ENCODE peak calls at places on chromosomes 1 and 21, in six cellular contexts. One of them, this sample, is unnamed.

GRCh38 chr1:10479276-10479675 is 4.5 kb downstream of the PEX14 start:
- DNase-seq in heart left ventricle: no peak
- DNase-seq in H9: no peak
- DNase-seq in left ventricle myocardium inferior: no peak
- DNase-seq in right lobe of liver: no peak
- DNase-seq in small intestine: no peak
- DNase-seq in this sample: no peak

GRCh38 chr1:21707086-21707840 is 38.1 kb upstream of the RAP1GAP start:
- DNase-seq in right lobe of liver: no peak
- DNase-seq in heart left ventricle: no peak
- DNase-seq in small intestine: no peak
- DNase-seq in H9: no peak
- DNase-seq in left ventricle myocardium inferior: no peak
- DNase-seq in this sample: no peak

GRCh38 chr1:66239834-66240233 is 294.1 kb upstream of the SGIP1 start:
- DNase-seq in small intestine: no peak
- DNase-seq in heart left ventricle: no peak
- DNase-seq in left ventricle myocardium inferior: no peak
- DNase-seq in right lobe of liver: no peak
- DNase-seq in H9: peak; percentile 31
- DNase-seq in this sample: no peak

GRCh38 chr21:28547795-28548194 is 444.9 kb downstream of the LTN1 start:
- DNase-seq in right lobe of liver: no peak
- DNase-seq in H9: no peak
- DNase-seq in heart left ventricle: no peak
- DNase-seq in small intestine: no peak
- DNase-seq in left ventricle myocardium inferior: no peak
- DNase-seq in this sample: no peak

GRCh38 chr1:57986432-57986831 is 560.1 kb downstream of the OMA1 start:
- DNase-seq in left ventricle myocardium inferior: no peak
- DNase-seq in right lobe of liver: no peak
- DNase-seq in H9: no peak
- DNase-seq in small intestine: no peak
- DNase-seq in heart left ventricle: no peak
- DNase-seq in this sample: no peak

GRCh38 chr1:156814571-156815260 is 1.9 kb downstream of the SH2D2A start:
- DNase-seq in right lobe of liver: no peak
- DNase-seq in left ventricle myocardium inferior: no peak
- DNase-seq in heart left ventricle: peak; percentile 51
- DNase-seq in H9: no peak
- DNase-seq in small intestine: no peak
- DNase-seq in this sample: no peak

GRCh38 chr21:44012474-44013379 is 618 bp downstream of the TRAPPC10 start:
- DNase-seq in right lobe of liver: peak; percentile 89
- DNase-seq in small intestine: peak; percentile 72
- DNase-seq in left ventricle myocardium inferior: peak; percentile 69
- DNase-seq in heart left ventricle: peak; percentile 68
- DNase-seq in H9: peak; percentile 86
- DNase-seq in this sample: peak; percentile 89

GRCh38 chr1:178579095-178579494 is 66.2 kb downstream of the TEX35 start:
- DNase-seq in left ventricle myocardium inferior: no peak
- DNase-seq in right lobe of liver: no peak
- DNase-seq in H9: no peak
- DNase-seq in small intestine: no peak
- DNase-seq in heart left ventricle: no peak
- DNase-seq in this sample: no peak

GRCh38 chr1:33276573-33277298 is 20.4 kb downstream of the ZNF362 start:
- DNase-seq in small intestine: no peak
- DNase-seq in right lobe of liver: no peak
- DNase-seq in H9: no peak
- DNase-seq in left ventricle myocardium inferior: no peak
- DNase-seq in heart left ventricle: no peak
- DNase-seq in this sample: no peak

GRCh38 chr1:167171286-167171929 is 49.3 kb upstream of the POU2F1 start:
- DNase-seq in right lobe of liver: no peak
- DNase-seq in H9: no peak
- DNase-seq in heart left ventricle: no peak
- DNase-seq in small intestine: no peak
- DNase-seq in left ventricle myocardium inferior: no peak
- DNase-seq in this sample: no peak

GRCh38 chr1:206006946-206007345 is 3.8 kb upstream of the RAB7B start:
- DNase-seq in small intestine: no peak
- DNase-seq in left ventricle myocardium inferior: no peak
- DNase-seq in right lobe of liver: no peak
- DNase-seq in H9: no peak
- DNase-seq in heart left ventricle: no peak
- DNase-seq in this sample: no peak

GRCh38 chr1:61114178-61114870 is 32.0 kb downstream of the NFIA start:
- DNase-seq in right lobe of liver: no peak
- DNase-seq in heart left ventricle: no peak
- DNase-seq in left ventricle myocardium inferior: no peak
- DNase-seq in small intestine: no peak
- DNase-seq in H9: no peak
- DNase-seq in this sample: no peak

GRCh38 chr1:61119085-61119484 is 36.7 kb downstream of the NFIA start:
- DNase-seq in H9: no peak
- DNase-seq in small intestine: peak; percentile 90
- DNase-seq in right lobe of liver: no peak
- DNase-seq in left ventricle myocardium inferior: no peak
- DNase-seq in heart left ventricle: no peak
- DNase-seq in this sample: no peak

GRCh38 chr1:61115436-61115835 is 33.1 kb downstream of the NFIA start:
- DNase-seq in small intestine: no peak
- DNase-seq in right lobe of liver: no peak
- DNase-seq in left ventricle myocardium inferior: no peak
- DNase-seq in H9: no peak
- DNase-seq in heart left ventricle: no peak
- DNase-seq in this sample: no peak

GRCh38 chr1:61117283-61117682 is 34.9 kb downstream of the NFIA start:
- DNase-seq in H9: no peak
- DNase-seq in heart left ventricle: no peak
- DNase-seq in small intestine: no peak
- DNase-seq in left ventricle myocardium inferior: no peak
- DNase-seq in right lobe of liver: no peak
- DNase-seq in this sample: no peak

DNA sequence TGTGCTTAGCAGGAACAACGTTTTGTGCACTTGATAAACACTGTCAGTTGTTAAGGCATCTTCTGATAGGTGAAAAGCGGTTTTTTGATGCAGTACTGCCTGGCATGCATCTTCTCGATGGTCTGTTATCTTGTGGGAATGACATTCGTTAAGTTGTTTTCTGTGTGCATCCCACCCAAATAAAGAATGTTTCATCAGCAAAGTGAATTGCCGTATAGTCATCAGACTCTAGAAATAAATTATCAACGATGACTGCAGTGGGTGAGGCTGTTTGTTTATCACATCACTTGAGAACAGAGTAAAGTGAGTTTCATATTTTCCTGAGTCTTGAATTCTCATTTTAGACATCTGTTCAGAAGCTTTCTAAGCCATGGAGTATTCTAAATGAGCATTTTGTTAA is 34.1 kb downstream of the NFIA start:
- DNase-seq in right lobe of liver: no peak
- DNase-seq in left ventricle myocardium inferior: no peak
- DNase-seq in small intestine: no peak
- DNase-seq in H9: no peak
- DNase-seq in heart left ventricle: no peak
- DNase-seq in this sample: no peak
- H3K27ac ChIP-seq in right lobe of liver: no peak overlapping the region
- H3K27ac ChIP-seq in left ventricle myocardium inferior: peak overlapping the region; percentile 72
- H3K27ac ChIP-seq in small intestine: no peak overlapping the region
- H3K27ac ChIP-seq in H9: no peak overlapping the region
- H3K27ac ChIP-seq in heart left ventricle: peak overlapping the region; percentile 61
- H3K27ac ChIP-seq in this sample: no peak overlapping the region

DNA sequence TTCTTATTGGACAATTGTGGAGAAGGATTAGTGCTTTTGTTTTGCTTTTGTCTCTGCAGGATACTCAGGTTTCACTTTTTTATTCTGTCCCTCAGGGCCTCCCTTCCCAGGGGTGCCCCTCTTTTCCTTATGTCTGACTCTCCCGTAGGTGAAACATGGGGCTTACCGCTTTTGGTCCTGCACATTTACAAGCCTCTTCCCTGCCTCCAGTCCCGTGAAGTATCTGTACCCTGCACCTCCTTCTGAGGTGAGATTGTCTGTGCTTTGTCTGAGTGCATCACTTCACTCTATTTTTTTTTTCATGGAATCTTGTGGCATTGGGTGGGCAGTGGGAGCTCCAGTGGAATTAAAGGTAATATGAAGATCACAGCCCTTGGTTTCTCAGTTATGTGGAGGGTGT is 758.1 kb upstream of the TPTE start:
- DNase-seq in heart left ventricle: no peak
- DNase-seq in H9: no peak
- DNase-seq in right lobe of liver: no peak
- DNase-seq in left ventricle myocardium inferior: no peak
- DNase-seq in small intestine: no peak
- DNase-seq in this sample: no peak
- H3K9me3 ChIP-seq in heart left ventricle: peaks cover 11% of the 10 kb centered on the region
- H3K9me3 ChIP-seq in H9: peaks cover 92% of the 10 kb centered on the region
- H3K9me3 ChIP-seq in right lobe of liver: no peaks in the 10 kb centered on the region
- H3K9me3 ChIP-seq in left ventricle myocardium inferior: peaks cover 28% of the 10 kb centered on the region
- H3K9me3 ChIP-seq in small intestine: peaks cover 10% of the 10 kb centered on the region
- H3K9me3 ChIP-seq in this sample: peaks cover 10% of the 10 kb centered on the region

GRCh38 chr1:173164686-173165085 is 42.4 kb downstream of the TNFSF4 start:
- DNase-seq in small intestine: no peak
- DNase-seq in right lobe of liver: no peak
- DNase-seq in left ventricle myocardium inferior: no peak
- DNase-seq in heart left ventricle: no peak
- DNase-seq in H9: no peak
- DNase-seq in this sample: no peak
- H3K27ac ChIP-seq in small intestine: no peak overlapping the region
- H3K27ac ChIP-seq in right lobe of liver: no peak overlapping the region
- H3K27ac ChIP-seq in left ventricle myocardium inferior: no peak overlapping the region
- H3K27ac ChIP-seq in heart left ventricle: no peak overlapping the region
- H3K27ac ChIP-seq in H9: no peak overlapping the region
- H3K27ac ChIP-seq in this sample: no peak overlapping the region

GRCh38 chr1:99992760-99993467 is 23.1 kb downstream of the SLC35A3 start:
- DNase-seq in small intestine: no peak
- DNase-seq in H9: no peak
- DNase-seq in left ventricle myocardium inferior: no peak
- DNase-seq in heart left ventricle: no peak
- DNase-seq in right lobe of liver: no peak
- DNase-seq in this sample: no peak
- H3K9me3 ChIP-seq in small intestine: no peaks in the 10 kb centered on the region
- H3K9me3 ChIP-seq in H9: no peaks in the 10 kb centered on the region
- H3K9me3 ChIP-seq in left ventricle myocardium inferior: peaks cover 23% of the 10 kb centered on the region
- H3K9me3 ChIP-seq in heart left ventricle: peaks cover 22% of the 10 kb centered on the region
- H3K9me3 ChIP-seq in right lobe of liver: no peaks in the 10 kb centered on the region
- H3K9me3 ChIP-seq in this sample: no peaks in the 10 kb centered on the region

GRCh38 chr1:212783976-212784375 is 7.6 kb downstream of the NSL1 start:
- DNase-seq in small intestine: no peak
- DNase-seq in H9: no peak
- DNase-seq in left ventricle myocardium inferior: no peak
- DNase-seq in heart left ventricle: no peak
- DNase-seq in right lobe of liver: no peak
- DNase-seq in this sample: no peak
- H3K27ac ChIP-seq in small intestine: no peak overlapping the region
- H3K27ac ChIP-seq in H9: no peak overlapping the region
- H3K27ac ChIP-seq in left ventricle myocardium inferior: no peak overlapping the region
- H3K27ac ChIP-seq in heart left ventricle: no peak overlapping the region
- H3K27ac ChIP-seq in right lobe of liver: no peak overlapping the region
- H3K27ac ChIP-seq in this sample: no peak overlapping the region

GRCh38 chr21:45940091-45940490 is 41.5 kb upstream of the COL6A1 start:
- DNase-seq in heart left ventricle: no peak
- DNase-seq in right lobe of liver: no peak
- DNase-seq in H9: no peak
- DNase-seq in small intestine: no peak
- DNase-seq in left ventricle myocardium inferior: no peak
- DNase-seq in this sample: no peak

GRCh38 chr21:45938453-45938755 is 43.2 kb upstream of the COL6A1 start:
- DNase-seq in left ventricle myocardium inferior: no peak
- DNase-seq in H9: no peak
- DNase-seq in small intestine: no peak
- DNase-seq in right lobe of liver: no peak
- DNase-seq in heart left ventricle: no peak
- DNase-seq in this sample: no peak

GRCh38 chr21:45939521-45940045 is 42.0 kb upstream of the COL6A1 start:
- DNase-seq in heart left ventricle: no peak
- DNase-seq in H9: no peak
- DNase-seq in small intestine: no peak
- DNase-seq in right lobe of liver: no peak
- DNase-seq in left ventricle myocardium inferior: no peak
- DNase-seq in this sample: no peak

GRCh38 chr21:45937721-45938452 is 43.7 kb upstream of the COL6A1 start:
- DNase-seq in left ventricle myocardium inferior: no peak
- DNase-seq in H9: no peak
- DNase-seq in small intestine: no peak
- DNase-seq in heart left ventricle: peak; percentile 4
- DNase-seq in right lobe of liver: no peak
- DNase-seq in this sample: no peak

DNA sequence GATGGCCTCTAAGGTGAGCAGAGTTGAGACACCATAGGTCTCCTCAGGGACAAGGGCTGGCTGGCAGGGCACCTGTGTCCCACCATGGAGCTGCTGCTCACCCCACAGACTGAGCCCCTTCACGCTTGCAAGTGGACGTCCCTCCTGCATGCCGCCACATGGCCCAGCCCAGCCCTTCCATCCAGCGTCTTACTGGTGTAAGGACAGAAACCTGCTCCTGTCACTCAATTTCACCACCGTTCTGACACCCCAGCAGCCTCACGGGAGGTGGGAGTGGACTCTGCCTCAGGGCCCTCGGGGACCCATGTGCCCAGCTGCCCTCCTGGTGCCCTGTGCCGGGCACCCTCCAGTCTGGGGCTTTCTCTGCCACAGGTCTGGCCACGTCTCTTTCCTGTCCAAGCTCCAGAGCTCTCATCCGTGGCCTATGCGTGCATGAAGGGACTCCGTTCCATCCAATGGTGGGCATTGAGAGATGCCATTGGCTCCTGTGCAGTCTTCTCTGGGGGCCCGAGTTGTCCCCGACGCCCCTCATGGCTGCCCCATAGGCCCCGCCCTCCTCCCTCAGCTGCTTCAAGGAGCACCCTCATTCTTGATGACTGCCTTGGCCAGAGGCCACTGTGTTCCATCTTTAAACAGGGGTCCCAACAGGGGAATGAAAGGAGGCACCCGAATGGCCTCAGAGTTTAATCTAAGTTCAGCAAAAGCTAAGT is 42.6 kb upstream of the COL6A1 start:
- DNase-seq in H9: no peak
- DNase-seq in left ventricle myocardium inferior: no peak
- DNase-seq in right lobe of liver: no peak
- DNase-seq in small intestine: no peak
- DNase-seq in heart left ventricle: peak; percentile 3
- DNase-seq in this sample: no peak
- H3K9me3 ChIP-seq in H9: no peaks in the 10 kb centered on the region
- H3K9me3 ChIP-seq in left ventricle myocardium inferior: peaks cover 30% of the 10 kb centered on the region
- H3K9me3 ChIP-seq in right lobe of liver: no peaks in the 10 kb centered on the region
- H3K9me3 ChIP-seq in small intestine: no peaks in the 10 kb centered on the region
- H3K9me3 ChIP-seq in heart left ventricle: peaks cover 23% of the 10 kb centered on the region
- H3K9me3 ChIP-seq in this sample: no peaks in the 10 kb centered on the region